ENCODE peak calls at places on chromosomes 6 and 20, in ten cellular contexts. K, I, A, C, F, H, M, V, Y and Q are unnamed samples.

GRCh38 chr6:143556529-143556928 is 45.0 kb upstream of the FUCA2 start:
- DNase-seq in K (no peak), I (no peak), A (no peak), C (no peak), F (peak), H (no peak), M (no peak), V (no peak), Y (peak), Q (peak)

GRCh38 chr20:47868744-47869143 is 83.5 kb upstream of the SULF2 start:
- DNase-seq in K (no peak), I (no peak), A (no peak), C (no peak), F (no peak), H (no peak), M (no peak), V (no peak), Y (no peak), Q (no peak)

GRCh38 chr20:62342910-62343309 is 24.2 kb downstream of the LAMA5 start:
- DNase-seq in K (no peak), I (no peak), A (no peak), C (no peak), F (no peak), H (no peak), M (no peak), V (no peak), Y (no peak), Q (no peak)

GRCh38 chr20:31602779-31603441 is 2.2 kb upstream of the ID1 start:
- DNase-seq in K (no peak), I (peak), A (peak), C (no peak), F (peak), H (no peak), M (peak), V (peak), Y (peak), Q (peak)

GRCh38 chr6:34295721-34296120 is 46.9 kb upstream of the SMIM29 start:
- DNase-seq in K (no peak), I (no peak), A (no peak), C (no peak), F (no peak), H (no peak), M (no peak), V (peak), Y (peak), Q (no peak)

GRCh38 chr6:149940673-149940984 is 1.2 kb upstream of the ULBP2 start:
- DNase-seq in K (no peak), I (no peak), A (no peak), C (no peak), F (no peak), H (no peak), M (no peak), V (no peak), Y (no peak), Q (no peak)

GRCh38 chr20:53445276-53445675 is 148.4 kb downstream of the ZNF217 start:
- DNase-seq in K (no peak), I (no peak), A (no peak), C (no peak), F (no peak), H (no peak), M (no peak), V (no peak), Y (peak), Q (no peak)

GRCh38 chr6:93675856-93676255 is 256.5 kb upstream of the EPHA7 start:
- DNase-seq in K (no peak), I (peak), A (no peak), C (no peak), F (no peak), H (no peak), M (no peak), V (no peak), Y (no peak), Q (no peak)

GRCh38 chr6:133132092-133132491 is 109.1 kb upstream of the EYA4 start:
- DNase-seq in K (no peak), I (no peak), A (no peak), C (no peak), F (no peak), H (no peak), M (no peak), V (no peak), Y (no peak), Q (no peak)

GRCh38 chr6:119129968-119130484 is 51.6 kb upstream of the FAM184A start:
- DNase-seq in K (no peak), I (peak), A (no peak), C (no peak), F (peak), H (no peak), M (no peak), V (no peak), Y (peak), Q (peak)

GRCh38 chr6:26159417-26160273 is 72.4 kb downstream of the HFE start:
- DNase-seq in K (no peak), I (peak), A (no peak), C (no peak), F (peak), H (no peak), M (no peak), V (peak), Y (peak), Q (no peak)

GRCh38 chr6:43301081-43301870 is 3.2 kb downstream of the SLC22A7 start:
- DNase-seq in K (no peak), I (no peak), A (no peak), C (no peak), F (no peak), H (no peak), M (no peak), V (no peak), Y (no peak), Q (no peak)

GRCh38 chr6:125802943-125803377 is 12.2 kb downstream of the NCOA7 start:
- DNase-seq in K (no peak), I (no peak), A (no peak), C (no peak), F (peak), H (no peak), M (no peak), V (no peak), Y (peak), Q (no peak)

GRCh38 chr6:161498359-161498758 is 224.5 kb upstream of the AGPAT4 start:
- DNase-seq in K (no peak), I (peak), A (no peak), C (no peak), F (peak), H (no peak), M (no peak), V (no peak), Y (peak), Q (no peak)

GRCh38 chr20:38195041-38195504 is 30.0 kb upstream of the TGM2 start:
- DNase-seq in K (no peak), I (no peak), A (no peak), C (no peak), F (no peak), H (no peak), M (no peak), V (no peak), Y (no peak), Q (no peak)

GRCh38 chr20:36147707-36148106 is 6.8 kb upstream of the EPB41L1 start:
- DNase-seq in K (no peak), I (no peak), A (no peak), C (no peak), F (no peak), H (peak), M (no peak), V (no peak), Y (peak), Q (no peak)

GRCh38 chr6:141610741-141611140 is 522.0 kb upstream of the GJE1 start:
- DNase-seq in K (no peak), I (peak), A (no peak), C (no peak), F (peak), H (no peak), M (no peak), V (no peak), Y (peak), Q (no peak)

GRCh38 chr20:49381558-49382493 is 100.6 kb downstream of the KCNB1 start:
- DNase-seq in K (no peak), I (peak), A (no peak), C (peak), F (no peak), H (peak), M (no peak), V (no peak), Y (peak), Q (peak)

GRCh38 chr20:48626226-48626937 is 201.4 kb downstream of the PREX1 start:
- DNase-seq in K (no peak), I (no peak), A (no peak), C (no peak), F (no peak), H (no peak), M (no peak), V (no peak), Y (peak), Q (no peak)

GRCh38 chr6:20056350-20056992 is 155.8 kb downstream of the MBOAT1 start:
- DNase-seq in K (no peak), I (peak), A (no peak), C (no peak), F (peak), H (peak), M (no peak), V (no peak), Y (peak), Q (peak)

GRCh38 chr6:99661870-99662269 is 55.2 kb downstream of the PRDM13 start:
- DNase-seq in K (no peak), I (no peak), A (no peak), C (no peak), F (no peak), H (no peak), M (no peak), V (no peak), Y (no peak), Q (no peak)

GRCh38 chr20:63312268-63312667 is 19.3 kb downstream of the COL20A1 start:
- DNase-seq in K (no peak), I (no peak), A (no peak), C (no peak), F (no peak), H (no peak), M (no peak), V (no peak), Y (no peak), Q (no peak)

GRCh38 chr20:63855363-63856110 is 5.8 kb upstream of the ABHD16B start:
- DNase-seq in K (no peak), I (no peak), A (no peak), C (peak), F (no peak), H (no peak), M (no peak), V (no peak), Y (no peak), Q (no peak)

GRCh38 chr6:36756761-36757160 is 59.1 kb downstream of the RAB44 start:
- DNase-seq in K (no peak), I (no peak), A (no peak), C (no peak), F (no peak), H (no peak), M (no peak), V (no peak), Y (no peak), Q (no peak)

GRCh38 chr6:56051199-56051598 is 175.8 kb upstream of the BMP5 start:
- DNase-seq in K (no peak), I (no peak), A (no peak), C (no peak), F (no peak), H (no peak), M (no peak), V (no peak), Y (no peak), Q (no peak)

GRCh38 chr6:72464791-72465691 is 156.8 kb upstream of the KCNQ5 start:
- DNase-seq in K (no peak), I (no peak), A (no peak), C (no peak), F (no peak), H (no peak), M (no peak), V (no peak), Y (peak), Q (no peak)

GRCh38 chr6:140663094-140663493 is 1288.6 kb upstream of the CITED2 start:
- DNase-seq in K (no peak), I (no peak), A (no peak), C (no peak), F (no peak), H (no peak), M (no peak), V (no peak), Y (peak), Q (no peak)

GRCh38 chr6:85449818-85450577 is at the start of gene NT5E:
- DNase-seq in K (peak), I (peak), A (peak), C (peak), F (peak), H (peak), M (no peak), V (peak), Y (peak), Q (no peak)

GRCh38 chr6:41286544-41287346 is at the start of gene TREM1:
- DNase-seq in K (no peak), I (no peak), A (no peak), C (peak), F (no peak), H (peak), M (no peak), V (no peak), Y (peak), Q (no peak)

GRCh38 chr6:18221288-18221615 is 43.1 kb downstream of the DEK start:
- DNase-seq in K (no peak), I (no peak), A (no peak), C (no peak), F (no peak), H (no peak), M (no peak), V (no peak), Y (no peak), Q (no peak)

GRCh38 chr20:46773680-46774079 is 64.2 kb downstream of the SLC2A10 start:
- DNase-seq in K (no peak), I (no peak), A (no peak), C (no peak), F (no peak), H (no peak), M (no peak), V (no peak), Y (no peak), Q (no peak)

GRCh38 chr20:10228330-10228729 is 9.7 kb downstream of the SNAP25 start:
- DNase-seq in K (no peak), I (peak), A (no peak), C (no peak), F (no peak), H (no peak), M (no peak), V (no peak), Y (no peak), Q (no peak)

GRCh38 chr20:36812601-36813000 is 39.0 kb upstream of the DSN1 start:
- DNase-seq in K (no peak), I (no peak), A (no peak), C (no peak), F (no peak), H (no peak), M (no peak), V (no peak), Y (no peak), Q (no peak)

GRCh38 chr6:36874443-36875249 is at the start of gene PPIL1:
- DNase-seq in K (peak), I (peak), A (peak), C (peak), F (peak), H (peak), M (peak), V (peak), Y (peak), Q (peak)